ENCODE peak calls at places on chromosome 15, in eight cellular contexts. Q, D, H, G, E, T, L and I are unnamed samples.

GRCh38 chr15:80560601-80561025 is 134.5 kb upstream of the ABHD17C start:
- DNase-seq in Q (no peak), D (no peak), H (no peak), G (no peak), E (no peak), T (no peak), L (no peak), I (no peak)

GRCh38 chr15:62844564-62845235 is 197.8 kb upstream of the TPM1 start:
- DNase-seq in Q (no peak), D (no peak), H (no peak), G (no peak), E (no peak), T (no peak), L (no peak), I (no peak)

GRCh38 chr15:94856267-94856854 is 625.0 kb downstream of the MCTP2 start:
- DNase-seq in Q (no peak), D (no peak), H (no peak), G (no peak), E (no peak), T (no peak), L (no peak), I (no peak)

GRCh38 chr15:96893159-96893906 is 562.8 kb downstream of the NR2F2 start:
- DNase-seq in Q (peak; percentile 11), D (no peak), H (no peak), G (no peak), E (peak; percentile 11), T (no peak), L (no peak), I (no peak)

GRCh38 chr15:40929730-40930429 is 740 bp downstream of the DLL4 start:
- DNase-seq in Q (peak; percentile 63), D (no peak), H (no peak), G (no peak), E (no peak), T (no peak), L (no peak), I (no peak)

GRCh38 chr15:62457100-62457499 is 292.0 kb upstream of the C2CD4B start:
- DNase-seq in Q (no peak), D (no peak), H (no peak), G (no peak), E (no peak), T (no peak), L (no peak), I (no peak)

GRCh38 chr15:28021281-28022039 is 77.7 kb downstream of the OCA2 start:
- DNase-seq in Q (peak; percentile 88), D (no peak), H (no peak), G (peak; percentile 90), E (peak; percentile 65), T (no peak), L (no peak), I (no peak)

GRCh38 chr15:89416339-89417183 is 79.8 kb downstream of the RHCG start:
- DNase-seq in Q (peak; percentile 81), D (peak; percentile 91), H (peak; percentile 44), G (peak; percentile 26), E (peak; percentile 97), T (peak; percentile 87), L (peak; percentile 34), I (peak; percentile 53)

GRCh38 chr15:41494922-41495735 is 1.5 kb downstream of the ITPKA start:
- DNase-seq in Q (peak; percentile 15), D (peak; percentile 61), H (no peak), G (no peak), E (peak; percentile 58), T (peak; percentile 34), L (peak; percentile 29), I (peak; percentile 35)

GRCh38 chr15:67660874-67661606 is 118.5 kb downstream of the MAP2K5 start:
- DNase-seq in Q (no peak), D (no peak), H (no peak), G (peak; percentile 43), E (no peak), T (no peak), L (no peak), I (no peak)